ENCODE peak calls at places on chromosomes 7 and 10, in six cellular contexts. I, N, S, T, E and W are unnamed samples.

GRCh38 chr7:97450516-97450915 is 281.4 kb upstream of the TAC1 start:
- DNase-seq in I (no peak), N (no peak), S (peak), T (no peak), E (no peak), W (no peak)

GRCh38 chr10:124992462-124993344 is 50.8 kb downstream of the ZRANB1 start:
- DNase-seq in I (peak), N (peak), S (no peak), T (peak), E (no peak), W (no peak)

GRCh38 chr10:2897619-2898508 is 169.5 kb upstream of the PFKP start:
- DNase-seq in I (no peak), N (no peak), S (no peak), T (no peak), E (no peak), W (no peak)

GRCh38 chr7:24668922-24669635 is 88.2 kb downstream of the GSDME start:
- DNase-seq in I (no peak), N (no peak), S (no peak), T (no peak), E (no peak), W (no peak)

GRCh38 chr10:14084875-14085274 is 245.8 kb downstream of the FRMD4A start:
- DNase-seq in I (no peak), N (no peak), S (no peak), T (no peak), E (no peak), W (no peak)

GRCh38 chr7:105830405-105831218 is 45.8 kb downstream of the ATXN7L1 start:
- DNase-seq in I (peak), N (peak), S (no peak), T (no peak), E (no peak), W (no peak)

GRCh38 chr7:14233026-14233897 is 243.8 kb upstream of the ETV1 start:
- DNase-seq in I (no peak), N (no peak), S (no peak), T (no peak), E (no peak), W (no peak)

GRCh38 chr7:149772821-149773425 is 465 bp downstream of the ZNF467 start:
- DNase-seq in I (no peak), N (no peak), S (peak), T (no peak), E (no peak), W (no peak)

GRCh38 chr10:69482125-69482524 is 30.9 kb downstream of the TSPAN15 start:
- DNase-seq in I (no peak), N (no peak), S (no peak), T (no peak), E (no peak), W (no peak)

GRCh38 chr10:69481280-69481679 is 30.0 kb downstream of the TSPAN15 start:
- DNase-seq in I (no peak), N (no peak), S (no peak), T (no peak), E (no peak), W (no peak)

GRCh38 chr10:69479241-69479730 is 28.0 kb downstream of the TSPAN15 start:
- DNase-seq in I (no peak), N (no peak), S (no peak), T (no peak), E (no peak), W (no peak)

GRCh38 chr10:69477968-69478597 is 26.8 kb downstream of the TSPAN15 start:
- DNase-seq in I (no peak), N (no peak), S (no peak), T (no peak), E (no peak), W (no peak)

GRCh38 chr10:69479737-69480412 is 28.6 kb downstream of the TSPAN15 start:
- DNase-seq in I (no peak), N (no peak), S (no peak), T (no peak), E (no peak), W (no peak)
- TF ChIP-seq ZNF274 in I (no peak), N (no peak), S (no peak), T (no peak), E (no peak), W (no peak)

GRCh38 chr10:21021843-21022594 is 124.9 kb upstream of the NEBL start:
- DNase-seq in I (no peak), N (peak), S (no peak), T (no peak), E (no peak), W (no peak)

GRCh38 chr10:21021231-21021630 is 124.1 kb upstream of the NEBL start:
- DNase-seq in I (no peak), N (no peak), S (no peak), T (no peak), E (no peak), W (no peak)

GRCh38 chr10:21020545-21020944 is 123.4 kb upstream of the NEBL start:
- DNase-seq in I (peak), N (peak), S (peak), T (peak), E (peak), W (peak)

DNA sequence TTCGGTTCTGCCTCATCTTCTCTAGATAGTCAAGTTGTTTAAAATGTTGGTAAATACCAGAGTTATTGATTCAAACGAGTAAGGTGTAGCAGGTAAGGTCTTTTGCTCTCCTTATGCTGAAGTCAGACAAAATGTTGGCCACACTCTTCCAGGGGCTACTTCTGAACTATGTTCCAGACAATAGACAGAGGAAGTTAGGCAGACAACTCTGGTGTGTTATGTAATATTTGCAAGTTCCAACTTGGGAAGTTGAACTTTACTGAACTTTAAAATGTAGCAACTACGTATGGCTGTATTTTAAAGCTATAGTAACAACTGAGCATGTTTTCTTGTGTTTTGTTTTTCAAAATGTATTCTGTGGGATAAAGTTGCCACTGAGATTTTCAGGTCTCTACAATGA is 125.7 kb upstream of the NEBL start:
- DNase-seq in I (no peak), N (no peak), S (no peak), T (no peak), E (no peak), W (no peak)
- TF ChIP-seq ZNF274 in I (no peak), N (no peak), S (no peak), T (no peak), E (no peak), W (no peak)

DNA sequence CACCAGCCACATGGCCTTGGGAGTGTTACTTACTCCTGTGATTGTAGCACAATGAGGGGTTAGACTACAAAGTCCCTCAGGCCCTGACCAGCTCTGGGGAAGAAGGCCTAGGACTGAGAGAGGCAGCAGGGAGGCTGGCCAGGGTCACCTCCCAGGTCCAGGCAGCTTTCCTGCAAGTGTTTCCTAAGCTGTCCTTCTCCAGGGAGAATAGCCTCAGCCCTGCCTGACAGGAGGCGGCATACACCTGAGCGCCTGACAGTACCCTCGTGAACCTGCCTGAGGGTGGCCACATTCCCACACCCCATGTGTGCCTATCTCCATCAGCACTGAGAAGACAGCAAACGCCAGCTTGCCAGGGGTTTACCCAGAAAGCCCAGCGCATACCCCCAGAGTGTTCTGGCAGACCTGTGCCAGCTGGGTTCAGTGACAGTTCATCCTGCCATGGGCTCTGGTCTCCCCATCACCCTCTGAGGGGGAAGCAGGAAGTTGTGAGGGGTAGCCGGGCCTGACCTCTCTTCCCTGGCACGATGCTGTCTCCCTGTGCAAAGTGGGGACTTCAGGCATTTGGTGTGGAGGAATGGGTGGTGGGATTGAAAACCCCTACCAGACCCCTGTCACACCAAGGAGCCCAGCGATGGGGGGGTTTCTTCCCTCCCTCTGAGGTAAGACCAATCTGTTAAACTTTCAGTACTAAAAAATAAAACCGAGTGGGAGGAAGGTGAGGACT is 56.3 kb upstream of the CAMK2B start:
- DNase-seq in I (no peak), N (no peak), S (no peak), T (no peak), E (no peak), W (peak)
- TF ChIP-seq ZNF274 in I (no peak), N (no peak), S (no peak), T (no peak), E (no peak), W (no peak)

GRCh38 chr10:100303724-100304319 is 17.3 kb upstream of the BLOC1S2 start:
- DNase-seq in I (peak), N (peak), S (peak), T (no peak), E (no peak), W (no peak)
- TF ChIP-seq ZNF274 in I (no peak), N (no peak), S (no peak), T (no peak), E (no peak), W (no peak)